ENCODE peak calls at places on chromosomes 16 and 17, in eight cellular contexts. J, S, A, L, V, T, Y and P are unnamed samples.

GRCh38 chr17:79201119-79201518 is 126.5 kb downstream of the ENGASE start:
- DNase-seq in J (no peak), S (no peak), A (no peak), L (no peak), V (no peak), T (no peak), Y (no peak), P (no peak)

GRCh38 chr17:27241346-27241946 is 52.5 kb upstream of the WSB1 start:
- DNase-seq in J (no peak), S (peak), A (no peak), L (no peak), V (no peak), T (peak), Y (no peak), P (no peak)

GRCh38 chr16:30113031-30113710 is at the start of gene GDPD3:
- DNase-seq in J (no peak), S (peak), A (no peak), L (peak), V (no peak), T (no peak), Y (no peak), P (no peak)

GRCh38 chr16:56964243-56965148 is 2.7 kb downstream of the CETP start:
- DNase-seq in J (peak), S (peak), A (no peak), L (peak), V (peak), T (peak), Y (peak), P (no peak)

GRCh38 chr17:42399948-42400843 is 12.0 kb upstream of the STAT3 start:
- DNase-seq in J (no peak), S (no peak), A (no peak), L (no peak), V (no peak), T (no peak), Y (no peak), P (no peak)

GRCh38 chr17:55430531-55431228 is 9.0 kb upstream of the MMD start:
- DNase-seq in J (no peak), S (peak), A (no peak), L (no peak), V (no peak), T (no peak), Y (no peak), P (no peak)

GRCh38 chr16:70460737-70461261 is 6.4 kb downstream of the FCSK start:
- DNase-seq in J (no peak), S (no peak), A (no peak), L (no peak), V (no peak), T (no peak), Y (no peak), P (no peak)

GRCh38 chr16:71428385-71428784 is 13.5 kb downstream of the TLE7 start:
- DNase-seq in J (no peak), S (no peak), A (no peak), L (no peak), V (no peak), T (no peak), Y (no peak), P (no peak)

GRCh38 chr17:36791961-36792475 is 145.3 kb upstream of the LHX1 start:
- DNase-seq in J (no peak), S (no peak), A (no peak), L (no peak), V (no peak), T (no peak), Y (peak), P (no peak)